ENCODE peak calls at places on chromosomes 7 and 10, in eight cellular contexts. W, O, J, N, G, P, H and V are unnamed samples.

GRCh38 chr7:12131122-12131521 is 80.0 kb upstream of the TMEM106B start:
- DNase-seq in W (no peak), O (no peak), J (no peak), N (no peak), G (no peak), P (no peak), H (no peak), V (no peak)

GRCh38 chr7:91181949-91182348 is 82.3 kb upstream of the FZD1 start:
- DNase-seq in W (no peak), O (no peak), J (peak), N (no peak), G (peak), P (no peak), H (no peak), V (no peak)

GRCh38 chr7:33185786-33186185 is 56.4 kb downstream of the BBS9 start:
- DNase-seq in W (no peak), O (no peak), J (peak), N (no peak), G (peak), P (no peak), H (no peak), V (no peak)

GRCh38 chr10:6840766-6841165 is 260.7 kb upstream of the PRKCQ start:
- DNase-seq in W (no peak), O (no peak), J (no peak), N (no peak), G (peak), P (peak), H (no peak), V (no peak)

GRCh38 chr10:84118395-84119006 is 20.8 kb upstream of the GHITM start:
- DNase-seq in W (no peak), O (no peak), J (peak), N (no peak), G (no peak), P (no peak), H (no peak), V (no peak)

GRCh38 chr10:121416071-121416470 is 182.2 kb downstream of the FGFR2 start:
- DNase-seq in W (no peak), O (no peak), J (no peak), N (no peak), G (no peak), P (no peak), H (no peak), V (no peak)

GRCh38 chr10:117133273-117134083 is 4.6 kb downstream of the VAX1 start:
- DNase-seq in W (no peak), O (no peak), J (no peak), N (no peak), G (no peak), P (no peak), H (no peak), V (no peak)

GRCh38 chr7:46606771-46607170 is 685.7 kb upstream of the IGFBP3 start:
- DNase-seq in W (no peak), O (no peak), J (no peak), N (no peak), G (no peak), P (no peak), H (no peak), V (no peak)

GRCh38 chr7:112337892-112338291 is 112.4 kb upstream of the IFRD1 start:
- DNase-seq in W (no peak), O (no peak), J (no peak), N (no peak), G (no peak), P (no peak), H (no peak), V (no peak)

GRCh38 chr10:47378606-47379444 is 5.3 kb downstream of the ZNF488 start:
- DNase-seq in W (no peak), O (no peak), J (no peak), N (no peak), G (no peak), P (no peak), H (no peak), V (no peak)

GRCh38 chr7:39386718-39387117 is 179.5 kb upstream of the YAE1 start:
- DNase-seq in W (no peak), O (no peak), J (no peak), N (no peak), G (no peak), P (no peak), H (no peak), V (no peak)

GRCh38 chr7:99789441-99790070 is 5.6 kb upstream of the CYP3A4 start:
- DNase-seq in W (no peak), O (no peak), J (no peak), N (no peak), G (no peak), P (peak), H (no peak), V (no peak)

GRCh38 chr10:63077800-63078199 is 55.3 kb upstream of the NRBF2 start:
- DNase-seq in W (no peak), O (no peak), J (no peak), N (no peak), G (no peak), P (no peak), H (no peak), V (no peak)

GRCh38 chr10:47421057-47421952 is 37.2 kb upstream of the ZNF488 start:
- DNase-seq in W (peak), O (no peak), J (peak), N (no peak), G (peak), P (peak), H (no peak), V (no peak)

GRCh38 chr7:69395072-69395714 is 203.1 kb upstream of the AUTS2 start:
- DNase-seq in W (peak), O (no peak), J (no peak), N (no peak), G (no peak), P (peak), H (no peak), V (no peak)

GRCh38 chr10:86311176-86311575 is 55.4 kb downstream of the GRID1 start:
- DNase-seq in W (no peak), O (no peak), J (no peak), N (no peak), G (no peak), P (no peak), H (no peak), V (no peak)

GRCh38 chr7:128065872-128066271 is 34.6 kb upstream of the LRRC4 start:
- DNase-seq in W (no peak), O (no peak), J (no peak), N (no peak), G (no peak), P (no peak), H (no peak), V (no peak)

GRCh38 chr7:28957822-28958234 is 302 bp downstream of the TRIL start:
- DNase-seq in W (no peak), O (no peak), J (no peak), N (no peak), G (no peak), P (no peak), H (peak), V (no peak)

GRCh38 chr10:10591682-10592412 is 425.8 kb upstream of the CELF2 start:
- DNase-seq in W (no peak), O (no peak), J (no peak), N (no peak), G (no peak), P (no peak), H (no peak), V (no peak)

GRCh38 chr10:87675396-87676376 is 16.0 kb downstream of the PAPSS2 start:
- DNase-seq in W (peak), O (no peak), J (peak), N (no peak), G (peak), P (no peak), H (no peak), V (peak)

GRCh38 chr7:52719677-52720076 is 315.8 kb upstream of the POM121L12 start:
- DNase-seq in W (no peak), O (no peak), J (no peak), N (no peak), G (no peak), P (no peak), H (no peak), V (no peak)

GRCh38 chr7:33923440-33924229 is 18.3 kb downstream of the BMPER start:
- DNase-seq in W (no peak), O (no peak), J (no peak), N (no peak), G (no peak), P (no peak), H (no peak), V (no peak)

GRCh38 chr7:82319674-82320118 is 123.9 kb downstream of the CACNA2D1 start:
- DNase-seq in W (peak), O (no peak), J (no peak), N (peak), G (peak), P (peak), H (peak), V (peak)

GRCh38 chr10:69092959-69093850 is 5.3 kb downstream of the SRGN start:
- DNase-seq in W (peak), O (peak), J (peak), N (peak), G (peak), P (peak), H (peak), V (peak)

GRCh38 chr10:73623056-73623455 is 18.2 kb downstream of the MYOZ1 start:
- DNase-seq in W (no peak), O (no peak), J (no peak), N (no peak), G (no peak), P (no peak), H (no peak), V (no peak)

GRCh38 chr10:69474688-69475432 is 23.6 kb downstream of the TSPAN15 start:
- DNase-seq in W (peak), O (no peak), J (peak), N (peak), G (peak), P (peak), H (peak), V (no peak)

GRCh38 chr10:116913681-116914080 is 64.4 kb downstream of the ENO4 start:
- DNase-seq in W (no peak), O (no peak), J (no peak), N (peak), G (no peak), P (no peak), H (no peak), V (no peak)

GRCh38 chr10:396107-396506 is 260.9 kb downstream of the ZMYND11 start:
- DNase-seq in W (no peak), O (no peak), J (no peak), N (no peak), G (no peak), P (no peak), H (no peak), V (no peak)

GRCh38 chr7:111343017-111343416 is 219.3 kb downstream of the IMMP2L start:
- DNase-seq in W (no peak), O (no peak), J (no peak), N (no peak), G (no peak), P (no peak), H (no peak), V (no peak)

GRCh38 chr7:96773483-96773882 is 63.8 kb upstream of the SEM1 start:
- DNase-seq in W (no peak), O (no peak), J (no peak), N (no peak), G (no peak), P (no peak), H (no peak), V (no peak)

DNA sequence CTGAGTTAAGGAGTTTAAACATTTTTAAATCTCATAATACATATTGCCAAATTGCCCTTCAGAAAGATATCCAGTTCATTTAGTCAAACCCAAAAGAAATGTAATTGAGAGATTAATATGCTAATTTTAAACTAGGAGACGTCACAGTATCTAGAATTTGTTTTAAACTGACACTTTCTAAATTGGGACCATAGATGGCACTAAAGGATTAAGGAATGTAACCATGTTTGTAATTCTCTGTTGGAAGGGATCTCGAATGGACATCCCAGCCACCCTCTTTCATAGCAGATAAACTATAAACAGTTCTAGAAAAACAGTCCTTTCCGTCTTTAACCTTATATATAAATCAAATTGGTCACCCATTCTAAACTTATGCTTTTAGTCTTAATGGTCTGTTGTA is 30.0 kb upstream of the SAMD9L start:
- DNase-seq in W (no peak), O (no peak), J (peak), N (no peak), G (peak), P (no peak), H (no peak), V (no peak)
- TF ChIP-seq CTCF in W (peak), O (no peak), J (peak), N (no peak), G (peak), P (no peak), H (peak), V (peak)

DNA sequence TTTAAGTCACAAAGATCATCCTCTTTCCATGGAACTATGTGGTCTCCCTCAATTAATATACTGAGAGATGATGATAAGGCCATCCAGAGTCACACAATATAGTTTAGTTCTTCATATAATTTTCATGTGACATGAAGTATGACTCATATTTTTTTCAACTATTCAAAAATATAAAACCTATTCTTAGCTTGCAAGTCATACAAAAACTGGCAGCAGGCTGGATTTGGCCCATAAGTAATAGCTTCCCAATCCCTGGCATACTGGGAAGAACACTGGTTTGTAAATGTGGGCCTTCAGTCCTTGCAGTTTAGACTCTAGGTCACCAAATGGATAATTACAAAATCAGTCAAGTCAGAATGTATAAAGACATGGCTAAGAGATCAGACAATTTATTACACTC is 356.6 kb downstream of the PPP1R3A start:
- DNase-seq in W (no peak), O (no peak), J (no peak), N (no peak), G (no peak), P (no peak), H (no peak), V (no peak)
- H3K4me3 ChIP-seq in W (no peak), O (no peak), J (no peak), N (no peak), G (no peak), P (no peak), H (no peak), V (no peak)

GRCh38 chr7:151167197-151167911 is at the start of gene GBX1:
- DNase-seq in W (no peak), O (peak), J (no peak), N (no peak), G (no peak), P (no peak), H (no peak), V (no peak)

GRCh38 chr7:151168787-151169162 is 1.3 kb upstream of the GBX1 start:
- DNase-seq in W (no peak), O (no peak), J (no peak), N (no peak), G (no peak), P (no peak), H (no peak), V (no peak)

GRCh38 chr7:151166629-151167196 is 781 bp downstream of the GBX1 start:
- DNase-seq in W (no peak), O (no peak), J (no peak), N (no peak), G (no peak), P (no peak), H (no peak), V (no peak)

GRCh38 chr7:151172273-151173141 is 5.0 kb upstream of the GBX1 start:
- DNase-seq in W (peak), O (peak), J (peak), N (peak), G (peak), P (no peak), H (peak), V (no peak)

DNA sequence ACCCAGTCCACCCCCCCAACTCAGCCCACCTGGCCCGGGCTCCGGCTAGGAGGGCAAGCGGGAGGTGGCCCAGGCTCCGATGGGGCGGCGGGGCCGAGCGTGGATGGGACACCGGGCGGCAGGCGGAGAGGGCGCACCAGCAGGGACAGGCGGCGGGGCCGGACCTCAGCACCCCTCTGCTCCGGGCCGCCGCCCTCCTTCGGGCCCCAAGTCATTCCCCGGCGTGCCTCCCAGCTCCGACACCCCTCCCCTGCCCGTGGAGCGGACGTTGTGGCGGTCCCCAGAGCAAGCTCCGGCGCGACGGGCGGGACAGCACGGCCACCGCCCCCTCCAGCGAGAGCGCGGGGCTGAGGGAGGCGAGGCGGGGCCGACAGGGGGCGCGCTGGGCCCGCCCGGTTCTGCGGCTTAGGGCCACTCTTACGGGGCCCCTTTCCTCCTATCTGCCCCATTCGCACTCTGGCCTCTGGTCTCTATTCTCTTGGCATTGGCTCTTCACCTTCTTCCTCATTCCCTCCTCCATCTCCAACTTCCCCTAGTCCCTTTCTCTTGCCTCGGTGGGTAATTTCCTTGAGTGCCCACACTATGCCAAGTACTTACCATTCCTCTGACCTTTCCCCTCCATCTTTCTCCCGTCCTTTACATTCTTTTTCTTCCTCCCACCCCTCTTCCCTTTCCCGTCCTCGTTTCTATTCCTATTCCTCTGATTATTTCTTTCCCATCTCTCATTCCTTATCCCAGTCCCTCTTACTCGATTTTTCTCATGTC is 710 bp upstream of the GBX1 start:
- DNase-seq in W (no peak), O (peak), J (peak), N (peak), G (no peak), P (no peak), H (no peak), V (no peak)
- TF ChIP-seq CTCF in W (peak), O (peak), J (peak), N (peak), G (peak), P (peak), H (peak), V (peak)

GRCh38 chr7:45007571-45008328 is 7.7 kb downstream of the CCM2 start:
- DNase-seq in W (no peak), O (no peak), J (no peak), N (no peak), G (no peak), P (no peak), H (no peak), V (no peak)
- H3K4me3 ChIP-seq in W (no peak), O (no peak), J (no peak), N (no peak), G (no peak), P (no peak), H (no peak), V (no peak)

DNA sequence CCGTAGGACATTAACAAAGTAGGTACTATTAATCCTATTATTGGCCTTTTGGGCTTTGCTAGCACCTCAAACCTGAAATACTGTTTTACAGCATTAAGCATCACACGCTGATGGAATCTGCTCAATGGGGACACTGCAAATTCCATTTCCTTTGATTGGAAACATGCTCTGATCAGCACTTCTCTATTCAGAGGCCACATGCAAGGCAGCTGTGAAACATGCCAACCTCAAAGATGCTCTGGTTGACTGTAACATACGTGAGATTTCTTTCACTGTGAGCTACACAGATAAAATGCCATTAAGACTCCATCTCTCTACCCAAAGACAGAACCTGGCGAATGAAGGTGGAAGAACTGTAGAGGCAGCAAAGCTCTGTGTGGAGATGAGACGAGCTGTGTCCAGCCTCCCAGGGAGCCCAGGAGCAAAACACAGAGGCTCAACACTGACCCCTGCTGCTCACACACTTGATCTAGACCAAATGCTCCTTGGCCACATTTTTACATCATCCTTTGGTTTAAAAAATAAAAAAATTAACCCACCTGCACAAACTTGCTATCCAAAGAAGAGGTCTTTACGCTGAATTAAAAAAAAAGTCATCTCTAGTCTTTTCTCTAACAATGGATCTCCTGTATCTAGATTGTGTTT is 8.0 kb downstream of the RSU1 start:
- DNase-seq in W (no peak), O (peak), J (peak), N (peak), G (peak), P (no peak), H (peak), V (no peak)
- TF ChIP-seq CTCF in W (peak), O (peak), J (peak), N (peak), G (peak), P (peak), H (peak), V (peak)

GRCh38 chr7:132578050-132578370 is 1.7 kb upstream of the PLXNA4 start:
- DNase-seq in W (no peak), O (no peak), J (no peak), N (no peak), G (no peak), P (no peak), H (no peak), V (no peak)

GRCh38 chr7:132577206-132578049 is 1.2 kb upstream of the PLXNA4 start:
- DNase-seq in W (no peak), O (peak), J (peak), N (peak), G (peak), P (peak), H (peak), V (no peak)

GRCh38 chr7:132575336-132575986 is 809 bp downstream of the PLXNA4 start:
- DNase-seq in W (no peak), O (peak), J (peak), N (peak), G (peak), P (peak), H (peak), V (no peak)

GRCh38 chr7:132575987-132576722 is at the start of gene PLXNA4:
- DNase-seq in W (no peak), O (no peak), J (peak), N (peak), G (no peak), P (no peak), H (peak), V (no peak)

DNA sequence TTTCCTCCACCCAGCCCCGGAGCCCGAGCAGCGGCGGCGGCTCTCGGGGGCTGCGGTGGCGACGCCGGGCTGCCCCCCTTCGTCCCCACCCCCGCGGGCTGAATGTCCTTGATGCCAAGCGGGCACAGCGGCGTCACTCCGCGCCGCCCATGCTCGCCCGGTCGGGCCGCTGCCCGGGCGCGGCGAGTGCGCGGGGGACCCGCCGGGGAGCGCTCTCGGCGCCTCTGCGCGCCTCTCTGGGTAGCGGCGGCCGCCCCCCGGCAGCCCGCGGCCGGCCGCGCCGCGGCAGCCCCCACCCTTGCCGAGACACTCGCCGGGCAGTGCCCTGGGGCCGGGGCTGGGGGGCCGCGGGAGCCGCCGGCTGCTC is 436 bp upstream of the PLXNA4 start:
- DNase-seq in W (no peak), O (no peak), J (no peak), N (peak), G (no peak), P (no peak), H (peak), V (no peak)
- H3K4me3 ChIP-seq in W (peak), O (peak), J (peak), N (peak), G (no peak), P (peak), H (peak), V (peak)